ENCODE peak calls at places on chromosomes 12 and 14, in four cellular contexts. A is A549, B is HepG2, G is GM12878. L is an unnamed sample.

GRCh38 chr12:12704593-12705230 is 8.7 kb upstream of the GPR19 start:
- DNase-seq in A (peak), B (peak), G (no peak), L (peak)

GRCh38 chr12:120800665-120801064 is 75.0 kb downstream of the ACADS start:
- DNase-seq in A (no peak), B (no peak), G (peak), L (no peak)

GRCh38 chr12:109386079-109386473 is 38.4 kb downstream of the MYO1H start:
- DNase-seq in A (no peak), B (peak), G (no peak), L (no peak)

GRCh38 chr12:54154708-54155316 is 34.0 kb downstream of the SMUG1 start:
- DNase-seq in A (no peak), B (no peak), G (no peak), L (no peak)

GRCh38 chr12:106113446-106114083 is 25.2 kb downstream of the NUAK1 start:
- DNase-seq in A (peak), B (no peak), G (no peak), L (no peak)

GRCh38 chr12:3490848-3491382 is at the start of gene PRMT8:
- DNase-seq in A (no peak), B (no peak), G (no peak), L (no peak)

GRCh38 chr12:52156757-52157565 is 34.9 kb downstream of the KRT80 start:
- DNase-seq in A (peak), B (peak), G (no peak), L (peak)

GRCh38 chr12:34208331-34209258 is 186.3 kb downstream of the ALG10 start:
- DNase-seq in A (no peak), B (no peak), G (no peak), L (no peak)

GRCh38 chr12:39958377-39958776 is 147.5 kb downstream of the SLC2A13 start:
- DNase-seq in A (peak), B (peak), G (no peak), L (peak)

GRCh38 chr14:36059531-36059930 is 117.0 kb downstream of the PTCSC3 start:
- DNase-seq in A (no peak), B (no peak), G (no peak), L (no peak)

GRCh38 chr14:55446127-55446736 is 5.8 kb upstream of the TBPL2 start:
- DNase-seq in A (peak), B (peak), G (no peak), L (peak)

GRCh38 chr14:89325299-89325883 is 91.6 kb downstream of the FOXN3 start:
- DNase-seq in A (no peak), B (peak), G (no peak), L (no peak)

GRCh38 chr12:1848146-1848545 is 27.8 kb downstream of the LRTM2 start:
- DNase-seq in A (no peak), B (no peak), G (no peak), L (no peak)

GRCh38 chr12:98575013-98575412 is 18.5 kb upstream of the SLC25A3 start:
- DNase-seq in A (no peak), B (no peak), G (no peak), L (no peak)

GRCh38 chr12:98578392-98578791 is 15.1 kb upstream of the SLC25A3 start:
- DNase-seq in A (no peak), B (no peak), G (no peak), L (no peak)

GRCh38 chr12:98572010-98572409 is 21.5 kb upstream of the SLC25A3 start:
- DNase-seq in A (peak), B (peak), G (no peak), L (no peak)

GRCh38 chr12:98578821-98579220 is 14.7 kb upstream of the SLC25A3 start:
- DNase-seq in A (peak), B (no peak), G (no peak), L (no peak)

DNA sequence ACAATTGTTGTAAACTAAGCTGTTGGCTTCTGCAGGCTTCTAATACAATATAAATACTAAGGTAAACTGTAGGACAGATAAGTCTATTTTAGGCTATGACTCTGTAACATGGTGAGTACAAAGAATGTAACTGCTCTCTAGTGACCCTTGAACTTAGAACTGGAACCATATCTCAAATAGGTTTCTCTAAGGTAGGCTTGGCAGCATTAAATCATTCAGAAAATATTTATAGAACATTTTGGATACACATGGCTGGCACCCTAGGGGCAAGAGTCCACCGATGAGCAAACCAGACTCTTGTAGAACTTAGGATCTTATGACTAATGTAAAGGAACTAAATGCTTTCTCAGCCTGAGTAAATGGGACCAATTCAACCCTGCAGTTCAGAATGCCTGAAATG is 19.4 kb upstream of the SLC25A3 start:
- DNase-seq in A (peak), B (peak), G (no peak), L (no peak)
- TF ChIP-seq REST in A (no peak), B (no peak), G (no peak), L (no peak)

DNA sequence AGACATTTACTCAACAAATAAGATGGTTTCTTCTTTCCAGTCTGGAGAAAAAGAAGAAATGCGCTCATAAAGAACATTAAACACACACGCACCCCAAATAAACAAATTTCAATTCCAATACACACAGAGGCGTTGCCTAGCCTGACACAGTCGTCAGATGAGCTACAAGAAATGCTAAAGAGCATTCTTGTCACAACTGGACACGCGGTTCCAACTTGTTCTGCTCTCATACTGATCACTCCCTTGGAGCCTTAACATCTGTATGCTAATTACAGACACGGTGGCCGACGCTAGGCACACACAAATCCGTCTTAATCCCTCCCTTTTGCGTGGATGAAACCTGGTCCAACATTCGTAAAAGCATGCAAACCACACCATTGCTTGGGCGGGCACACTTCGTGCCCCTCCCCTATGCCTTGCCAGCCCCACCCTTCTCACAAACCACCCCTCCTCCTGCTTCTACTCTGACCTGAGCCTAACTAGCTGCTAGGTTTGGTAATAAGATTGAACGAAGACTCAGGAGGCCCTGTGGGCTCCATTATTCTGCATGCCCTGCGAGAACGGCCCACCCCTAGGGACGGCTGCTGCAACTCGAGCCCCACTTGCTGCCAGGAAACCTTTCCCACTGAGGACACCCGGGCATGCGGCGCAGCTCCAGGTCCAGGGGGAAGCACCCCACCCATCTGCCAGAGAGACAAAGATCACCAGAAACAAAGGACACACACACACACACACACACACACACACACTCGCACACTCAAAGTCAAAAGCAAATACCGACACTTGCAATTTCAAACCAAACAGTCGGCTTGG is 1.2 kb downstream of the KCNK10 start:
- DNase-seq in A (no peak), B (no peak), G (no peak), L (no peak)
- TF ChIP-seq MYC in A (no peak), B (no peak), G (no peak), L (no peak)

GRCh38 chr14:24673534-24674203 is 39.7 kb upstream of the GZMB start:
- DNase-seq in A (no peak), B (no peak), G (peak), L (no peak)
- TF ChIP-seq REST in A (no peak), B (no peak), G (peak), L (no peak)

GRCh38 chr12:58242803-58243628 is 301.6 kb downstream of the ATP23 start:
- DNase-seq in A (no peak), B (no peak), G (no peak), L (no peak)
- TF ChIP-seq MYC in A (no peak), B (no peak), G (no peak), L (no peak)

GRCh38 chr14:97166497-97166896 is 369.3 kb downstream of the VRK1 start:
- DNase-seq in A (no peak), B (no peak), G (no peak), L (no peak)

GRCh38 chr14:97158102-97158501 is 360.9 kb downstream of the VRK1 start:
- DNase-seq in A (no peak), B (no peak), G (no peak), L (no peak)

GRCh38 chr14:97159124-97159523 is 361.9 kb downstream of the VRK1 start:
- DNase-seq in A (no peak), B (no peak), G (no peak), L (no peak)

GRCh38 chr14:97162621-97163020 is 365.4 kb downstream of the VRK1 start:
- DNase-seq in A (no peak), B (no peak), G (no peak), L (no peak)

DNA sequence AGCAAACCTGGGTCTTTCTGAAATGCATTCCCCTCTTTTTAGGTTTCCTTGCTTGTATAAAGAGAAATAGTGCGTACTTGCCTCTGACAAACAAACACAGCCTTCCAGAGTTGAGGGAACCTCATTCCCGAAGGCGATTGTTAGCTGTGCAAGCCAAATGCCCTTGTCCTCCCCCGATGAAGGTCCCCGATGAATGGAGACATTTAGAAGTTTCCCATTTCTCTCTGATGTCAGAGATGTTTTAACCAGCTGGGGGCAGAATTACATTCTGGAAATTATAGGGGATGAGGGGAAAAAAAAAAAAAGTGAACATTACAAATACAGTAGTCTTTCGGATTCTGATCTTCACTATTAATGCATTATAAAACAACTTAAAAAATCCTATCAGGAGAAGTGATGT is 366.8 kb downstream of the VRK1 start:
- DNase-seq in A (no peak), B (no peak), G (no peak), L (no peak)
- TF ChIP-seq REST in A (no peak), B (no peak), G (no peak), L (no peak)

GRCh38 chr12:124498178-124498869 is 69.1 kb downstream of the NCOR2 start:
- DNase-seq in A (no peak), B (no peak), G (no peak), L (no peak)
- TF ChIP-seq MYC in A (no peak), B (no peak), G (no peak), L (no peak)

GRCh38 chr12:67647547-67648305 is 819 bp upstream of the DYRK2 start:
- DNase-seq in A (peak), B (peak), G (no peak), L (peak)

GRCh38 chr12:67649165-67650126 is 901 bp downstream of the DYRK2 start:
- DNase-seq in A (no peak), B (no peak), G (no peak), L (peak)

GRCh38 chr12:67647251-67647546 is 1.3 kb upstream of the DYRK2 start:
- DNase-seq in A (no peak), B (no peak), G (no peak), L (no peak)

GRCh38 chr12:67650127-67650495 is 1.6 kb downstream of the DYRK2 start:
- DNase-seq in A (no peak), B (no peak), G (no peak), L (peak)

DNA sequence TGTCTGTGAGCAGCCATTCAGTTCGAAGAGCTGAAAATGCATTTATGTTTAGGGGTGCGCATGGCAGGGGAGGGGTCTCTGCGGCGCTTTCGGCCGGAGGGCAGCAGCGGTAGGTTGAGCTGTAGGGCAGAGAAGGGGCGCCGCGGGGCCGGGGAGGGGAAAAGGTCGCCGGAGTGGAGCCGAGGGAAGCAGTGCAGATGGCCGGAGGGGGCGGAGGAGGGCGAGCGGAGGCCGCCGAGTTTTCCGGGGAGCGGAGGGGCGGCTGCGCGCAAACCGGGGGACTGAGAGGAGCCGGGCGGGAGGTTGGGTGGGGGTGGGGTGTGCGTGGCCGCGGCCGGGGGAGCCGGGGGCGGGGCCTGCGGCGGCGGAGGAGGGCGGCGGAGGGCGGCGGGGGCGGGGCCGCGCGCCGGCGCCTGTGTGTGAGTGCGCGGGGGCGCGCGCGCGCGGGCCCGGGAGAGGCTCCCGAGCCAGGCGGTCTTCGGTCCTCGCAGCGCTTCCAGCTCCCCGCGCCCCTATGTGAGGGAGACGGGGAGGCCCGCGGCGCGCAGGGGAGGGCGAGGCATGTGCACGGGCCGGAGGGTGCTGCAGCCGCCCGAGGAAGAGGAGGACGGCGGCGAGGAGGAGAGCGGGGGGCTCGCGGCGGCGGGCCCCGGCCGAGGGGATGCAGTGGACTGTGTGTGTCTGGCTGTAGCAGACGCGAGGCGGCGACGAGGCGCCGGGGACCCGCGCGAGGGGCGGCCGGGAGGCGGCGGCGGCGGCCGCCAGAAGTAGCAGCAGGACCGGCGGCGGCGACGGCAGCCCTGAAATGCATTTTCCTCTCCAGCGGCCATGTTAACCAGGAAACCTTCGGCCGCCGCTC is at the start of gene DYRK2:
- DNase-seq in A (peak), B (peak), G (no peak), L (peak)
- TF ChIP-seq REST in A (no peak), B (no peak), G (no peak), L (peak)

L was measured in K562.